ENCODE peak calls at places on chromosomes 13 and 19, in seven cellular contexts. I is mucosa of descending colon; R is activated T-cell treated with anti-CD3 and anti-CD28 coated beads, Interleukin-2, amount 50 U/mL, for 72 hours; E is WTC11; J is central memory CD8-positive, alpha-beta T cell; Q is activated B cell treated with CpG ODN at 0.5 μM for 24 hours; P is sciatic nerve. S is an unnamed sample.

GRCh38 chr19:2170987-2171348 is 7.2 kb downstream of the DOT1L start:
- ATAC-seq in I (no peak), R (peak; percentile 20), E (no peak), J (no peak), Q (peak; percentile 11), P (no peak), S (peak; percentile 0)

GRCh38 chr19:56837892-56838679 is 2.4 kb downstream of the PEG3 start:
- ATAC-seq in I (peak; percentile 22), R (peak; percentile 20), E (no peak), J (no peak), Q (no peak), P (peak; percentile 57), S (no peak)

GRCh38 chr13:111420113-111420876 is 99.9 kb downstream of the TEX29 start:
- ATAC-seq in I (no peak), R (no peak), E (no peak), J (no peak), Q (no peak), P (no peak), S (no peak)

GRCh38 chr13:45352031-45352430 is 11.0 kb upstream of the TPT1 start:
- ATAC-seq in I (peak; percentile 47), R (no peak), E (no peak), J (no peak), Q (no peak), P (no peak), S (no peak)

GRCh38 chr19:17389957-17390664 is 3.9 kb downstream of the CCDC194 start:
- ATAC-seq in I (no peak), R (peak; percentile 6), E (no peak), J (no peak), Q (no peak), P (peak; percentile 3), S (no peak)

GRCh38 chr19:7748756-7749155 is 1.4 kb upstream of the CD209 start:
- ATAC-seq in I (peak; percentile 34), R (no peak), E (peak; percentile 99), J (no peak), Q (no peak), P (no peak), S (no peak)

GRCh38 chr19:10797078-10797477 is 38.9 kb downstream of the TMED1 start:
- ATAC-seq in I (peak; percentile 39), R (peak; percentile 47), E (no peak), J (peak; percentile 64), Q (no peak), P (no peak), S (peak; percentile 50)

GRCh38 chr19:5217171-5217570 is 123.4 kb downstream of the PTPRS start:
- ATAC-seq in I (no peak), R (no peak), E (no peak), J (no peak), Q (no peak), P (no peak), S (no peak)

GRCh38 chr19:3493651-3494050 is 6.8 kb downstream of the DOHH start:
- ATAC-seq in I (no peak), R (no peak), E (no peak), J (no peak), Q (no peak), P (no peak), S (no peak)

GRCh38 chr19:29003641-29004409 is 209.1 kb downstream of the UQCRFS1 start:
- ATAC-seq in I (no peak), R (no peak), E (no peak), J (no peak), Q (no peak), P (no peak), S (no peak)

GRCh38 chr19:40742477-40742876 is 7.8 kb downstream of the ACTMAP start:
- ATAC-seq in I (peak; percentile 21), R (no peak), E (no peak), J (no peak), Q (no peak), P (no peak), S (no peak)

GRCh38 chr13:44768233-44768632 is 192.1 kb upstream of the TSC22D1 start:
- ATAC-seq in I (no peak), R (peak; percentile 86), E (no peak), J (peak; percentile 78), Q (no peak), P (no peak), S (peak; percentile 70)

GRCh38 chr13:23621316-23621645 is 51.1 kb downstream of the TNFRSF19 start:
- ATAC-seq in I (peak; percentile 25), R (peak; percentile 98), E (no peak), J (no peak), Q (no peak), P (peak; percentile 38), S (peak; percentile 98)

GRCh38 chr13:69856331-69856730 is 251.3 kb upstream of the ATXN8OS start:
- ATAC-seq in I (no peak), R (no peak), E (peak; percentile 85), J (no peak), Q (no peak), P (no peak), S (no peak)

GRCh38 chr19:11971045-11971444 is 6.2 kb downstream of the ZNF763 start:
- ATAC-seq in I (no peak), R (no peak), E (no peak), J (no peak), Q (no peak), P (peak; percentile 36), S (no peak)

GRCh38 chr13:27500806-27501534 is 50.6 kb upstream of the MTIF3 start:
- ATAC-seq in I (no peak), R (no peak), E (no peak), J (no peak), Q (no peak), P (no peak), S (no peak)

GRCh38 chr13:79663420-79663819 is 182.5 kb downstream of the NDFIP2 start:
- ATAC-seq in I (no peak), R (no peak), E (no peak), J (no peak), Q (no peak), P (no peak), S (no peak)

GRCh38 chr13:113209880-113210421 is 538 bp downstream of the CUL4A start:
- ATAC-seq in I (peak; percentile 57), R (peak; percentile 44), E (peak; percentile 11), J (peak; percentile 68), Q (peak; percentile 42), P (peak; percentile 12), S (peak; percentile 48)

GRCh38 chr13:91771229-91771628 is 372.8 kb downstream of the GPC5 start:
- ATAC-seq in I (no peak), R (no peak), E (no peak), J (no peak), Q (no peak), P (no peak), S (no peak)

GRCh38 chr19:13060233-13060963 is 42.3 kb downstream of the LYL1 start:
- ATAC-seq in I (peak; percentile 32), R (no peak), E (peak; percentile 5), J (no peak), Q (no peak), P (peak; percentile 8), S (no peak)

GRCh38 chr19:28463493-28464053 is 749.4 kb downstream of the UQCRFS1 start:
- ATAC-seq in I (no peak), R (no peak), E (no peak), J (no peak), Q (no peak), P (no peak), S (no peak)